ENCODE peak calls at places on chromosome 22, in eight cellular contexts. Y is tibial nerve; T is GM23248; U is OCI-LY7; A is CD4-positive, alpha-beta memory T cell; J is tibial artery; B is heart left ventricle; E is transverse colon. G is an unnamed sample.

GRCh38 chr22:49958961-49959781 is 1.4 kb upstream of the PIM3 start:
- DNase-seq in T (no peak), Y (no peak), B (no peak), J (peak; percentile 74), E (peak; percentile 26), A (no peak), U (no peak), G (peak; percentile 75)

GRCh38 chr22:49208768-49209252 is 618.9 kb downstream of the BRD1 start:
- DNase-seq in J (peak; percentile 13), T (no peak), Y (no peak), B (no peak), A (no peak), U (peak; percentile 7), E (no peak), G (peak; percentile 33)

GRCh38 chr22:49785841-49786451 is 41.7 kb downstream of the BRD1 start:
- DNase-seq in J (no peak), U (no peak), T (no peak), Y (no peak), A (no peak), B (no peak), E (no peak), G (no peak)

GRCh38 chr22:28822930-28823481 is 22.6 kb upstream of the XBP1 start:
- DNase-seq in E (peak; percentile 23), Y (no peak), A (peak; percentile 75), U (peak; percentile 88), T (no peak), J (no peak), B (no peak), G (no peak)

GRCh38 chr22:40635008-40635939 is 1.2 kb downstream of the MRTFA start:
- DNase-seq in Y (no peak), U (no peak), B (no peak), E (no peak), T (peak; percentile 64), A (no peak), J (peak; percentile 71), G (no peak)

GRCh38 chr22:35631597-35631996 is 14.5 kb upstream of the MB start:
- DNase-seq in J (peak; percentile 64), E (peak; percentile 73), T (peak; percentile 48), B (no peak), U (peak; percentile 79), Y (no peak), A (no peak), G (no peak)

GRCh38 chr22:49749227-49749626 is 78.4 kb downstream of the BRD1 start:
- DNase-seq in E (no peak), B (no peak), U (no peak), T (no peak), J (peak; percentile 51), A (no peak), Y (no peak), G (no peak)

GRCh38 chr22:20652582-20652981 is 121.3 kb upstream of the SERPIND1 start:
- DNase-seq in E (no peak), J (no peak), U (no peak), Y (no peak), B (no peak), A (no peak), T (no peak), G (no peak)

GRCh38 chr22:24391836-24392217 is 35.6 kb upstream of the ADORA2A start:
- DNase-seq in J (no peak), A (no peak), U (no peak), T (peak; percentile 79), Y (no peak), E (no peak), B (no peak), G (no peak)

GRCh38 chr22:29697853-29698598 is 21.8 kb upstream of the CABP7 start:
- DNase-seq in E (no peak), B (peak; percentile 24), A (no peak), J (no peak), Y (no peak), T (no peak), U (no peak), G (no peak)

GRCh38 chr22:21078916-21079315 is 33.2 kb downstream of the LRRC74B start:
- DNase-seq in J (no peak), T (no peak), U (no peak), A (no peak), Y (no peak), E (no peak), B (no peak), G (no peak)

GRCh38 chr22:42439821-42440674 is 7.8 kb upstream of the NFAM1 start:
- DNase-seq in J (peak; percentile 72), E (no peak), A (no peak), B (no peak), U (peak; percentile 75), Y (no peak), T (peak; percentile 61), G (peak; percentile 84)

GRCh38 chr22:50604623-50605348 is 4.2 kb downstream of the MAPK8IP2 start:
- DNase-seq in T (no peak), U (no peak), Y (no peak), E (no peak), J (no peak), A (no peak), B (no peak), G (no peak)

GRCh38 chr22:49051491-49052022 is 776.1 kb downstream of the BRD1 start:
- DNase-seq in T (no peak), A (no peak), B (no peak), J (peak; percentile 57), U (no peak), E (no peak), Y (no peak), G (no peak)

GRCh38 chr22:19903031-19903430 is 38.5 kb upstream of the COMT start:
- DNase-seq in E (no peak), T (no peak), U (no peak), J (no peak), B (no peak), Y (no peak), A (no peak), G (no peak)

GRCh38 chr22:42688241-42688913 is 32.3 kb downstream of the A4GALT start:
- DNase-seq in A (no peak), J (peak; percentile 98), Y (peak; percentile 86), E (peak; percentile 78), T (peak; percentile 96), B (peak; percentile 87), U (no peak), G (peak; percentile 91)

GRCh38 chr22:50304528-50305392 is 2.7 kb downstream of the PLXNB2 start:
- DNase-seq in Y (no peak), T (peak; percentile 69), E (peak; percentile 56), B (no peak), J (peak; percentile 92), A (no peak), U (no peak), G (no peak)

GRCh38 chr22:31950226-31950625 is 5.9 kb downstream of the YWHAH start:
- DNase-seq in E (no peak), T (peak; percentile 67), J (peak; percentile 72), U (no peak), B (no peak), A (no peak), Y (no peak), G (no peak)

GRCh38 chr22:30891443-30891755 is 77.2 kb downstream of the MORC2 start:
- DNase-seq in Y (no peak), U (no peak), J (peak; percentile 52), A (no peak), B (no peak), E (peak; percentile 5), T (no peak), G (peak; percentile 65)

GRCh38 chr22:41589260-41589600 is 410 bp downstream of the PMM1 start:
- DNase-seq in E (no peak), J (no peak), B (no peak), A (no peak), T (peak; percentile 62), Y (no peak), U (peak; percentile 64), G (no peak)

GRCh38 chr22:17779286-17780115 is 5.2 kb upstream of the BID start:
- DNase-seq in J (no peak), A (no peak), U (no peak), E (no peak), B (peak; percentile 5), T (no peak), Y (no peak), G (no peak)

GRCh38 chr22:29716814-29717213 is 3.0 kb upstream of the CABP7 start:
- DNase-seq in Y (no peak), A (no peak), B (no peak), E (peak; percentile 53), T (peak; percentile 82), J (no peak), U (peak; percentile 42), G (no peak)

GRCh38 chr22:44648821-44649566 is 53.0 kb upstream of the PRR5 start:
- DNase-seq in T (peak; percentile 98), U (no peak), Y (no peak), B (peak; percentile 61), A (no peak), J (peak; percentile 70), E (peak; percentile 31), G (peak; percentile 69)
- H3K4me3 ChIP-seq in T (peak overlapping the region; percentile 50), U (no peak overlapping the region), Y (no peak overlapping the region), B (no peak overlapping the region), A (no peak overlapping the region), J (no peak overlapping the region), E (no peak overlapping the region), G (no peak overlapping the region)

DNA sequence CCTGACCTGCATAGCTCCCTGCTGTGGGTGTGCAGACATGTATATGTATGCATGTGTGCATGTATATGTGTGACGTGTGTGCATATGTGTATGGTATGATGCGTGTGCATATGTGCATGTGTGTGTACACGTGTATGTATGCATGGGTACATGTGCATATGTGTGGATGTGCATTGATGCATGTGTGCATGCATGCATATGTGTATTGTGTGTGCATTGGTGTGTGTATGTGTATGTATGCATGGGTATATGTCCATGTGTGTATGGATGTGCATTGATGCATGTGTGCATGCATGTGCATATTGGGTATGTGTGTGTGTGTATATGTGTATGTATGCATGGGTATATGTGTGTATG is 434.0 kb downstream of the TBC1D22A start:
- DNase-seq in E (no peak), A (no peak), U (no peak), Y (no peak), B (no peak), J (no peak), T (no peak), G (no peak)
- H3K9me3 ChIP-seq in E (no peaks in the 10 kb centered on the region), A (no peaks in the 10 kb centered on the region), U (no peaks in the 10 kb centered on the region), Y (no peaks in the 10 kb centered on the region), B (no peaks in the 10 kb centered on the region), J (no peaks in the 10 kb centered on the region), T (no peaks in the 10 kb centered on the region), G (no peaks in the 10 kb centered on the region)

DNA sequence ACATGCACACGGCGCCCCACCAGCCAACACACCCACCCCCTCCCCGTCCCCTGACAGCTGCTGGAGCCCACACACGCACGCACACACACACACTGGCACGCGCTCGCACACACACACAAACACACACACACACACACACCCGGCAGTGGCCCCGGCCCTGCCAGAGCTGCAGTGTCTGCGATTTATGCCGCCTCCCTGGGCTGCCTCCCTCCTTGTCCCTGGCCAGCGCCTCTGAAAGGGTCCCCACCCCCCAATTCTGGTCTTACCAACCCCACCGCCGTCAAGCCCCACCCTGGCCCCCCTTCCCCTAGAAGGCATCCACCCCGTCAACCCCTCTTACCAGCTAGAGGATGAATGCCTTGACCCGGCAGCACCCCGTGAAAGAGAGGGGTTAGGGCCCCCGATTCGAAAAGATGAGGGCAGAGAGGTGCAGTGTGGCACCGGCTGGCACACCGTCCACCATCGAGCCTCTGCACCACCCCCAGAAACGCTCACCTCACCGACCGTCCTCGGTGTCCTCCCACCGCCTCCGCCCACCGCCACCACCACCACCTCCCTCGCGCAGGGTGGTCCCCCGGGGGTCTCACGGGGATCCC is 649 bp downstream of the ELFN2 start:
- DNase-seq in J (no peak), A (no peak), E (no peak), Y (no peak), B (no peak), T (no peak), U (no peak), G (no peak)
- H3K4me3 ChIP-seq in J (no peak overlapping the region), A (no peak overlapping the region), E (no peak overlapping the region), Y (peak overlapping the region; percentile 25), B (peak overlapping the region; percentile 52), T (peak overlapping the region; percentile 73), U (no peak overlapping the region), G (no peak overlapping the region)

GRCh38 chr22:47276219-47276843 is 513.9 kb downstream of the TBC1D22A start:
- DNase-seq in T (no peak), J (no peak), B (no peak), U (no peak), E (no peak), A (no peak), Y (no peak), G (no peak)
- H3K9me3 ChIP-seq in T (no peaks in the 10 kb centered on the region), J (no peaks in the 10 kb centered on the region), B (no peaks in the 10 kb centered on the region), U (no peaks in the 10 kb centered on the region), E (no peaks in the 10 kb centered on the region), A (no peaks in the 10 kb centered on the region), Y (no peaks in the 10 kb centered on the region), G (no peaks in the 10 kb centered on the region)